ENCODE peak calls at places on chromosomes 2 and 18, in seven cellular contexts. S, P, Z, R, M, K and U are unnamed samples. For H3K27me3, the result is how much of the 10 kb centered on the place peaks cover.

GRCh38 chr2:159612255-159612901 is 4.0 kb downstream of the BAZ2B start:
- DNase-seq in S (no peak), P (no peak), Z (no peak), R (no peak), M (no peak), K (peak), U (no peak)

GRCh38 chr2:10020001-10020400 is 23.3 kb upstream of the KLF11 start:
- DNase-seq in S (peak), P (no peak), Z (no peak), R (no peak), M (no peak), K (no peak), U (no peak)

GRCh38 chr18:31042068-31042390 is 513 bp downstream of the DSC3 start:
- DNase-seq in S (no peak), P (no peak), Z (no peak), R (no peak), M (no peak), K (no peak), U (no peak)

GRCh38 chr18:9838144-9838877 is 47.5 kb upstream of the TXNDC2 start:
- DNase-seq in S (no peak), P (no peak), Z (no peak), R (peak), M (no peak), K (peak), U (no peak)

GRCh38 chr2:179842498-179843153 is 18.8 kb downstream of the ZNF385B start:
- DNase-seq in S (no peak), P (no peak), Z (peak), R (peak), M (no peak), K (peak), U (no peak)

GRCh38 chr2:233083782-233084181 is 23.6 kb downstream of the INPP5D start:
- DNase-seq in S (no peak), P (peak), Z (no peak), R (no peak), M (no peak), K (no peak), U (no peak)

GRCh38 chr18:12645751-12646203 is 12.1 kb downstream of the SPIRE1 start:
- DNase-seq in S (peak), P (no peak), Z (peak), R (peak), M (no peak), K (no peak), U (peak)

GRCh38 chr2:232235206-232235605 is 143.3 kb upstream of the ALPP start:
- DNase-seq in S (no peak), P (no peak), Z (no peak), R (no peak), M (no peak), K (no peak), U (no peak)

GRCh38 chr2:55511508-55512124 is 7.9 kb upstream of the CFAP36 start:
- DNase-seq in S (no peak), P (no peak), Z (peak), R (peak), M (no peak), K (peak), U (no peak)

GRCh38 chr2:227788556-227788955 is 25.1 kb upstream of the CCL20 start:
- DNase-seq in S (no peak), P (no peak), Z (no peak), R (no peak), M (no peak), K (no peak), U (no peak)
- H3K4me3 ChIP-seq in S (no peak), P (no peak), Z (no peak), R (no peak), M (no peak), K (no peak), U (no peak)

GRCh38 chr2:27571681-27572080 is 11.2 kb upstream of the ZNF512 start:
- DNase-seq in S (no peak), P (no peak), Z (no peak), R (no peak), M (no peak), K (no peak), U (no peak)

GRCh38 chr2:27571197-27571596 is 11.6 kb upstream of the ZNF512 start:
- DNase-seq in S (no peak), P (no peak), Z (no peak), R (no peak), M (no peak), K (no peak), U (no peak)

GRCh38 chr2:27561060-27561459 is 21.8 kb upstream of the ZNF512 start:
- DNase-seq in S (no peak), P (no peak), Z (no peak), R (no peak), M (no peak), K (no peak), U (no peak)

GRCh38 chr2:27569398-27569797 is 13.4 kb upstream of the ZNF512 start:
- DNase-seq in S (no peak), P (no peak), Z (no peak), R (no peak), M (no peak), K (no peak), U (no peak)

GRCh38 chr2:27566628-27567027 is 16.2 kb upstream of the ZNF512 start:
- DNase-seq in S (no peak), P (no peak), Z (no peak), R (no peak), M (no peak), K (no peak), U (no peak)
- H3K27me3 ChIP-seq in S (under half), P (under half), Z (under half), R (half or more), M (under half), K (half or more), U (under half)

GRCh38 chr2:27492557-27492956 is 2.4 kb downstream of the FNDC4 start:
- DNase-seq in S (no peak), P (no peak), Z (peak), R (no peak), M (no peak), K (no peak), U (no peak)

GRCh38 chr2:27485496-27485895 is 4.0 kb downstream of the IFT172 start:
- DNase-seq in S (no peak), P (no peak), Z (no peak), R (no peak), M (no peak), K (no peak), U (no peak)

GRCh38 chr2:27489498-27490397 is at the start of gene IFT172:
- DNase-seq in S (peak), P (peak), Z (peak), R (peak), M (peak), K (peak), U (peak)

GRCh38 chr2:27493948-27494283 is 1.1 kb downstream of the FNDC4 start:
- DNase-seq in S (no peak), P (no peak), Z (no peak), R (no peak), M (no peak), K (no peak), U (no peak)

DNA sequence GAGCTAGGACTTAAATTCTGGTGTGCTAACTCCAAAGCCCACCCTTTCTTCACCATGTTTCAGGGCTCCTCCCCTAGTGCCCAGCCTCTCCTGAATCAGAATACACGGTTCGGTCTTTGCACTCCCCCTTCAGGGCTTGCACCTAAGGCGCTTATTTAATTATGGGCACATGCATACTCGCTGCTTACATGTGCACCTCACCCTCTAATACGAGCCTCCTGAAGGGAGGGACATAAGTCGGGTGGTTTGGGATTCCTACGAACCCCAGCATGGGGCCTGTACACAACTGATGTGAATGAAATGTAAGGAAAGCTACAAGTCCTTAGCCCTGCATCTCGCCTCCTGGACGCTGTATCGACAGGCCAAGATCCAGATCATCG is 435 bp downstream of the IFT172 start:
- DNase-seq in S (no peak), P (no peak), Z (peak), R (no peak), M (peak), K (peak), U (no peak)
- TF ChIP-seq CTCF in S (no peak), P (no peak), Z (no peak), R (no peak), M (no peak), K (no peak), U (no peak)

DNA sequence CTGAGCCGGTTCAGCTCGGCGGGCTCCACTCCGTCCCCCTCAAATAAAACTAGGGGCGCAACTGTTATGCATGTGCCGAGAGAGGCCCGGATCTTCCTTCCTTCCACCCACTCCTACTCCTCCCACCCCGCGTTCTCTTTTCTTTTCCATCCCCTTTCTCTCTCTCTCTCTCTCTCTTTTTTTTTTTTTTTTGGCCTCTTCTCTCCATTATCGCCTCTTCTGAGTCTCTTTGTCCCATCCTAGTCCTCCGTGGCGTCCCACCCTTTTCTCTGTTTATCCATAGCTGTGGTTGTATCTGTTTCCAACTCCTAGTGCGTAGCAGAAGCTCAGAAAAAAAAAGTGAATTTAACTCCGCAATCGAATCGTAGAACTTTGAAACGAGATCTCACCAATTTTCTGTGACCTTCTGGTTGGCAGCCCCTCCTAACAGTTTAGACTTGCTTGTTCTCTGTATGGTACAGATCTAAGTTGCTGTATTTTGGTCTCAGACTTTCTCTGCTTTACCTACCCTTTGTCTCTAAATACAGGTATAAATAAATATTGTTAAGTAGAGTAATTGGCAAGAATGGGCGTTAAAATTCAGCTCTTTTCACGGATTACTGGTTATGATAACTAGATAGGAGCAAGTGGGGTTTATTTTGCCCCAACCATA is 3.6 kb downstream of the RAX start:
- DNase-seq in S (no peak), P (no peak), Z (no peak), R (no peak), M (no peak), K (no peak), U (no peak)
- H3K4me3 ChIP-seq in S (peak), P (peak), Z (no peak), R (peak), M (no peak), K (peak), U (peak)

DNA sequence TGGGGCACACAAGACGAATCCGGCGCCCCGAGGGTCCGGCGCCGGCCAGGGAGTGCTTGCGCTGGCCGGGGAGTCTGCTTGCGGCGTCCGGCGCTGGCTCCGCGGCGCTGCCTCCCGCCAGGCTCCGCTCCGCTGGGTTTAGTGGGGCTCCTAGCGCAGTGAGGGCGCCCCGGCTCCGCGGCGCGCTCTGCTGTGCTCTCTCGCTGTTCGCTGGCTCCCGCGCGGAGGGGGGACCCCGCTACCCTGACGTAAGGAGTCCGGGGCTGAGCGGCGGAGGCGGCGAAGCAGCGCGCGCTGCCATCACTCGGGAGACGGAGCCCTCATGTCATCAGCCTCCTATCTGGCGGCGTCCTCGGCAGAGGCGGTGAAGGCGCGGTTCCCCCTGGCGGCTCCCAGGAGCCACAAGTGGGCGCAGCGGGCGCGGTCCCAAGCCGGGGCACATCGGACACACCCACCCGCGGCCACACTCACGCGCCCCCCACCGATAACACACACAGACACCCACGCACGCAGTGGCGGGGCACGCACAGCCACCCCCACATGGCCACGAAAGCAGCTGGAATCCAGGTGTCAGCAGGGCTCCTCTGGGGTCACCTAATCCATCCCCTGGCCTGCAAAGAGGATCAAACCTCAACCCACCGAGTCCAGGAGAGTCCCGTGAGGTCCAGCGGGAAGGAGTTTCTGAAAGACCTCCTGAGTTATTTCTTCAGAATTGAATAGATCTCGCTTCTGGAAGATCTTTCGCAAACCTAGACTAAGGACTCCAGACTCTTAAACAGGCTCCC is at the start of gene C1QL2:
- DNase-seq in S (no peak), P (no peak), Z (no peak), R (peak), M (no peak), K (peak), U (no peak)
- H3K27me3 ChIP-seq in S (half or more), P (under half), Z (half or more), R (half or more), M (under half), K (half or more), U (half or more)

DNA sequence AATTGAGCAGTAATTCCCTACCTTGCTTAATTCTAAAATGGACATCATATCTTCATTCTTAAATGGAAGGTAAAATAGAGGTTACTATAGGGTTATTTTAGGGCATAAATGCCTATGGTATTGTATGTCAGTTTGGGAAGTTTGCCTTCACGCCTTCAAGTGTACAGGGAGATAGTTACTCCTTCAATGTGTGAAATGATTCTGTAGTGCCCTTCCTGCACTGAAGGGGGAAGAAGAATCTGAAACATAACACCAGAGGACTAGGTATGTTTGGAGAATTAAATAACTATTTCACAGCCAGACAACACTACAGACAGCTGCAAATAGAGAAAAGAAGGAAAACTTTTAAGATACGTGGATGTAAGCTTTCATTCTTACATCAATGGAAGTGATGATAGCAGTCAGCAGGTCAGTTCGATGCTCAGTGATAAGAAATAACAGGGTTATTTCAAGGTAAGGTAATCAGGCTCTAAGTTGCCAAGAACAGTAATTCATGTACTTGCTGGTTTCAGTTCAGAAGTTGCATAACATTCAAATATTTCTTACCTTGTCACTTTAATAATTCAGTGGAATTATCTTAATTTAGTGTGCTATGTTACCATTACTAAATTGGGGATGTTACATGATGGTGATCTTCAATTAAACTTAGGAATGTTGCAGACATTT is 4.0 kb downstream of the PKP4 start:
- DNase-seq in S (no peak), P (no peak), Z (no peak), R (no peak), M (no peak), K (no peak), U (no peak)
- TF ChIP-seq CTCF in S (no peak), P (peak), Z (peak), R (peak), M (no peak), K (no peak), U (no peak)

DNA sequence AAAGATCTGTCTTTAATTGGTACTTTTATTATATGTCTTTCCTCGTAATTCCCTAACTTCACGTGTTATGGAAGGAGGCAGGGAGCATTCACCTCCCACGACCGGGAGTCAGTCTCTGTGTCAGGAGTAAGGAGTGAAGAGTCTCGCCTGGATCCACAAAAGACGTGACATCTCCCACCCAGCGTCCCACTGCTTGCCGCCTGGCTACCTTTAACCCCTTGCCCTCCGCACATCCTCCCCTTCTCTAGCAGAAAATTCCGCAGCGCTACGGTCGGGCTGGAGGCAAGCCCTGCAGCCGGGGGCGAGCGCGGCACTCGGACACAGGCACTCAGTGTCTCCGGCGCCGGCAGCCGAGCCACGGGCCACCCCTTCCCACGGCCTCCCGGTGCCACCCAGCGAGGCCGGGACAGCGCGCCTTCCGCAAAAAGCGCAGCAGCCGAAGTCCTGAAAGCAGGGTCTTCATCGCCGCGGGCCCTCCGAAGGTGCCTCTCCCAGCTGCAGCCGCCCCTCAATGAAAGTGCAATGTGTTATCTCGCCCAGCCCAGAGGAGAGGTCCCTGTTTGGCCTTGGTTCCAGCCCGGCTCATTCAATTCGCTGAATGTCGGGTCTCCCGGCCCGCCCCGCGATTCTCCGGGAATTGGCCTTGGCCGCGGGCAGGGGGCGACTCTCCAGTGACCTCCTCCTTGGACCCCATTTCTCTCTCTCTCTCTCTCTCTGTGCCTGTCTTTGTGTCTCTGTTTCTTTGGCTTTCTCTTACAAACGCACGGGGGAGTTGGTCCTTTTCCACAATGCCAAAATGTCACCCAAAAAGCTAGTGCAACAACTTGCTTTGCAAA is 1.2 kb downstream of the DLGAP1 start:
- DNase-seq in S (no peak), P (no peak), Z (no peak), R (peak), M (no peak), K (peak), U (no peak)
- H3K4me3 ChIP-seq in S (peak), P (peak), Z (no peak), R (peak), M (peak), K (peak), U (peak)

DNA sequence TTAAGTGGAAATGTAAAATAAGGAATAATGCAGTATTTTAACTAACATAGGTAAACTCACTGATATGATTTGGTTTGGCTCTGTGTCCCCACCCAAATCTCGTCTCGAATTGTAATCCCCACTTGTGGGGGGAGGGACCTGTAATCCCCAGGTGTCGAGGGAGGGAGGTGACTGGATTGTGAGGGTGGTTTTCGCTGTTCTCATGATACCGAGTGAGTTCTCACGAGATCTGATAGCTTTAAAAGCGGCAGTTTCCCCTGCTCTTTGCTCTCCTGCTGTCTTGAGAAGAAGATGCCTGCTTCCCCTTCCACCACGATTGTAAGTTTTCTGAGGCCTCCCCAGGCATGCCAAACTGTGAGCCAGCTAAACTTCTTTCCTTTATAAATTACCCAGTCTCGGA is 109.4 kb upstream of the LYPD6 start:
- DNase-seq in S (no peak), P (no peak), Z (no peak), R (no peak), M (no peak), K (no peak), U (no peak)
- H3K27me3 ChIP-seq in S (under half), P (under half), Z (under half), R (under half), M (under half), K (under half), U (under half)

GRCh38 chr2:152623775-152624174 is 93.5 kb downstream of the PRPF40A start:
- DNase-seq in S (no peak), P (no peak), Z (no peak), R (no peak), M (no peak), K (no peak), U (no peak)
- TF ChIP-seq CTCF in S (no peak), P (no peak), Z (no peak), R (no peak), M (no peak), K (no peak), U (no peak)